ENCODE peak calls at places on chromosomes 16 and 17, in seven cellular contexts. One of them, this sample, is unnamed. For H3K4me1 and H3K9me3, the result is how much of the 10 kb centered on the place peaks cover.

GRCh38 chr17:17414316-17414937 is 62.4 kb upstream of the MED9 start:
- DNase-seq in HCT116: no peak
- DNase-seq in esophagus squamous epithelium: no peak
- DNase-seq in mammary epithelial cell: peak
- DNase-seq in mucosa of descending colon: no peak
- DNase-seq in hepatocyte: no peak
- DNase-seq in right cardiac atrium: no peak
- DNase-seq in this sample: peak

GRCh38 chr17:78600181-78600651 is 23.0 kb upstream of the DNAH17 start:
- DNase-seq in HCT116: no peak
- DNase-seq in esophagus squamous epithelium: no peak
- DNase-seq in mammary epithelial cell: no peak
- DNase-seq in mucosa of descending colon: no peak
- DNase-seq in hepatocyte: no peak
- DNase-seq in right cardiac atrium: no peak
- DNase-seq in this sample: no peak

GRCh38 chr17:77432791-77433190 is 292.0 kb downstream of the SEC14L1 start:
- DNase-seq in HCT116: no peak
- DNase-seq in esophagus squamous epithelium: no peak
- DNase-seq in mammary epithelial cell: no peak
- DNase-seq in mucosa of descending colon: no peak
- DNase-seq in hepatocyte: no peak
- DNase-seq in right cardiac atrium: no peak
- DNase-seq in this sample: no peak

GRCh38 chr17:56593073-56593740 is at the start of gene NOG:
- DNase-seq in HCT116: no peak
- DNase-seq in esophagus squamous epithelium: no peak
- DNase-seq in mammary epithelial cell: peak
- DNase-seq in mucosa of descending colon: no peak
- DNase-seq in hepatocyte: peak
- DNase-seq in right cardiac atrium: peak
- DNase-seq in this sample: peak

GRCh38 chr16:48720266-48720665 is 110.3 kb upstream of the N4BP1 start:
- DNase-seq in HCT116: no peak
- DNase-seq in esophagus squamous epithelium: no peak
- DNase-seq in mammary epithelial cell: peak
- DNase-seq in mucosa of descending colon: no peak
- DNase-seq in hepatocyte: peak
- DNase-seq in right cardiac atrium: no peak
- DNase-seq in this sample: peak

GRCh38 chr17:29645516-29646051 is 22.9 kb upstream of the CORO6 start:
- DNase-seq in HCT116: no peak
- DNase-seq in esophagus squamous epithelium: no peak
- DNase-seq in mammary epithelial cell: peak
- DNase-seq in mucosa of descending colon: peak
- DNase-seq in hepatocyte: peak
- DNase-seq in right cardiac atrium: peak
- DNase-seq in this sample: no peak

GRCh38 chr17:8163978-8164814 is 1.4 kb upstream of the VAMP2 start:
- DNase-seq in HCT116: no peak
- DNase-seq in esophagus squamous epithelium: no peak
- DNase-seq in mammary epithelial cell: no peak
- DNase-seq in mucosa of descending colon: peak
- DNase-seq in hepatocyte: peak
- DNase-seq in right cardiac atrium: peak
- DNase-seq in this sample: peak

GRCh38 chr16:709651-710499 is 4.3 kb upstream of the FBXL16 start:
- DNase-seq in HCT116: no peak
- DNase-seq in esophagus squamous epithelium: no peak
- DNase-seq in mammary epithelial cell: no peak
- DNase-seq in mucosa of descending colon: no peak
- DNase-seq in hepatocyte: peak
- DNase-seq in right cardiac atrium: no peak
- DNase-seq in this sample: peak

GRCh38 chr17:9878791-9879525 is 26.1 kb downstream of the RCVRN start:
- DNase-seq in HCT116: no peak
- DNase-seq in esophagus squamous epithelium: no peak
- DNase-seq in mammary epithelial cell: no peak
- DNase-seq in mucosa of descending colon: no peak
- DNase-seq in hepatocyte: no peak
- DNase-seq in right cardiac atrium: no peak
- DNase-seq in this sample: no peak

GRCh38 chr16:47779201-47780016 is 318.3 kb downstream of the PHKB start:
- DNase-seq in HCT116: no peak
- DNase-seq in esophagus squamous epithelium: no peak
- DNase-seq in mammary epithelial cell: no peak
- DNase-seq in mucosa of descending colon: peak
- DNase-seq in hepatocyte: no peak
- DNase-seq in right cardiac atrium: peak
- DNase-seq in this sample: no peak

GRCh38 chr17:79042421-79043190 is 18.6 kb downstream of the C1QTNF1 start:
- DNase-seq in HCT116: peak
- DNase-seq in esophagus squamous epithelium: no peak
- DNase-seq in mammary epithelial cell: peak
- DNase-seq in mucosa of descending colon: peak
- DNase-seq in hepatocyte: no peak
- DNase-seq in right cardiac atrium: peak
- DNase-seq in this sample: peak

GRCh38 chr17:5027921-5028320 is 7.3 kb downstream of the SLC52A1 start:
- DNase-seq in HCT116: no peak
- DNase-seq in esophagus squamous epithelium: no peak
- DNase-seq in mammary epithelial cell: no peak
- DNase-seq in mucosa of descending colon: no peak
- DNase-seq in hepatocyte: no peak
- DNase-seq in right cardiac atrium: no peak
- DNase-seq in this sample: no peak

GRCh38 chr17:63274156-63274555 is 171.9 kb downstream of the CYB561 start:
- DNase-seq in HCT116: peak
- DNase-seq in esophagus squamous epithelium: no peak
- DNase-seq in mammary epithelial cell: no peak
- DNase-seq in mucosa of descending colon: no peak
- DNase-seq in hepatocyte: no peak
- DNase-seq in right cardiac atrium: no peak
- DNase-seq in this sample: peak

GRCh38 chr16:22077700-22078313 is 14.5 kb upstream of the VWA3A start:
- DNase-seq in HCT116: peak
- DNase-seq in esophagus squamous epithelium: no peak
- DNase-seq in mammary epithelial cell: peak
- DNase-seq in mucosa of descending colon: peak
- DNase-seq in hepatocyte: peak
- DNase-seq in right cardiac atrium: peak
- DNase-seq in this sample: peak

GRCh38 chr17:64632606-64633005 is 29.5 kb downstream of the SMURF2 start:
- DNase-seq in HCT116: no peak
- DNase-seq in esophagus squamous epithelium: no peak
- DNase-seq in mammary epithelial cell: no peak
- DNase-seq in mucosa of descending colon: no peak
- DNase-seq in hepatocyte: no peak
- DNase-seq in right cardiac atrium: no peak
- DNase-seq in this sample: no peak

GRCh38 chr17:27319536-27320221 is 25.8 kb downstream of the WSB1 start:
- DNase-seq in HCT116: no peak
- DNase-seq in esophagus squamous epithelium: no peak
- DNase-seq in mammary epithelial cell: no peak
- DNase-seq in mucosa of descending colon: peak
- DNase-seq in hepatocyte: peak
- DNase-seq in right cardiac atrium: peak
- DNase-seq in this sample: peak

GRCh38 chr16:74230126-74230525 is 66.5 kb upstream of the PSMD7 start:
- DNase-seq in HCT116: no peak
- DNase-seq in esophagus squamous epithelium: no peak
- DNase-seq in mammary epithelial cell: no peak
- DNase-seq in mucosa of descending colon: no peak
- DNase-seq in hepatocyte: no peak
- DNase-seq in right cardiac atrium: no peak
- DNase-seq in this sample: no peak

GRCh38 chr17:72117748-72118587 is 2.9 kb upstream of the SOX9 start:
- DNase-seq in HCT116: no peak
- DNase-seq in esophagus squamous epithelium: no peak
- DNase-seq in mammary epithelial cell: peak
- DNase-seq in mucosa of descending colon: peak
- DNase-seq in hepatocyte: no peak
- DNase-seq in right cardiac atrium: peak
- DNase-seq in this sample: no peak

GRCh38 chr17:71107136-71107535 is 937.8 kb downstream of the KCNJ2 start:
- DNase-seq in HCT116: no peak
- DNase-seq in esophagus squamous epithelium: no peak
- DNase-seq in mammary epithelial cell: no peak
- DNase-seq in mucosa of descending colon: no peak
- DNase-seq in hepatocyte: no peak
- DNase-seq in right cardiac atrium: no peak
- DNase-seq in this sample: no peak

GRCh38 chr17:82108038-82108998 is 10.3 kb upstream of the FASN start:
- DNase-seq in HCT116: no peak
- DNase-seq in esophagus squamous epithelium: no peak
- DNase-seq in mammary epithelial cell: no peak
- DNase-seq in mucosa of descending colon: no peak
- DNase-seq in hepatocyte: peak
- DNase-seq in right cardiac atrium: peak
- DNase-seq in this sample: peak

GRCh38 chr16:67673712-67674580 is 7.3 kb downstream of the C16orf86 start:
- DNase-seq in HCT116: no peak
- DNase-seq in esophagus squamous epithelium: no peak
- DNase-seq in mammary epithelial cell: no peak
- DNase-seq in mucosa of descending colon: peak
- DNase-seq in hepatocyte: no peak
- DNase-seq in right cardiac atrium: peak
- DNase-seq in this sample: no peak

GRCh38 chr16:18072161-18072560 is 264.4 kb downstream of the NPIPA8 start:
- DNase-seq in HCT116: no peak
- DNase-seq in esophagus squamous epithelium: no peak
- DNase-seq in mammary epithelial cell: no peak
- DNase-seq in mucosa of descending colon: no peak
- DNase-seq in hepatocyte: no peak
- DNase-seq in right cardiac atrium: no peak
- DNase-seq in this sample: no peak

GRCh38 chr16:3949946-3950342 is 69.4 kb upstream of the CREBBP start:
- DNase-seq in HCT116: no peak
- DNase-seq in esophagus squamous epithelium: no peak
- DNase-seq in mammary epithelial cell: no peak
- DNase-seq in mucosa of descending colon: no peak
- DNase-seq in hepatocyte: no peak
- DNase-seq in right cardiac atrium: peak
- DNase-seq in this sample: no peak
- H3K4me3 ChIP-seq in HCT116: no peak
- H3K4me3 ChIP-seq in esophagus squamous epithelium: no peak
- H3K4me3 ChIP-seq in mammary epithelial cell: no peak
- H3K4me3 ChIP-seq in mucosa of descending colon: no peak
- H3K4me3 ChIP-seq in hepatocyte: no peak
- H3K4me3 ChIP-seq in right cardiac atrium: no peak
- H3K4me3 ChIP-seq in this sample: peak

DNA sequence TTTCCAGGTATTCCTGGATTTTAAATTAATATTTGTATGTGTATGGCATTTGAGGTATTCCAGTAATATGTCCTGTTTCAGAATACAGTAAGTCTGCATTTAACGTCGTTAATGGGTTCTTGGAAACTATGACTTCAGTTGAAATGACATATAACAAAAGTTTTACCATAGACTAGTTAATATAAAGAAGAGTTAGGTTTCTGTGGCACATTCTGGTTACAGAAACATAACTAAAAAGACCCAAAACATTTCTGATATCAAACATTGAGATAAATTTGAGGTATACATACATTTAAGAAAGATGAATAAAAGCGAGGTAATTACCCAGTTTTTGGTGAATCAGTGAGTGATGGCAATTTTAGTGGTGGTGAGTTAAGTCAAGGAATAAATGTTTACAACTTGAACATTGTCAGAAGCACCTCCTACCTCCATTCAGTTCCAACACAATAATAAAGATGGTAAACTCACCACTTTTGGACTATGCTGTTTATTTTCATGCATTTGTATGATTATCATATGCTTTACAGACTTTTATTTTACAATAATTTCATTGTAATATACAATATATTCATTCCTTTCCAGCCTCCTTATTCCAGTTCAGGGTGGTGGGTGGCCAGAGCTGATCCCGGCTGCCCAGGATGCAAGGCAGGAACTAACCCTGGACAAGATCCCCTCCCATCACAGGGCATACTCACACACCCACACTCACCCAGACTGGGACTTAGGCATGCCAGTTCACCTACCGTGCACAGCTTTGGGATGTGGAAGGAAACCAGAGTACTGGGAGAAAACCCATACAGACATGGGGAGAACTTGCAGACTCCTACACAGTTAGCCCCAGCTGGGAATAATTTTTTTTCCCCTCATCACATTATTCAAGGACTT is 9.7 kb downstream of the LUC7L3 start:
- DNase-seq in HCT116: no peak
- DNase-seq in esophagus squamous epithelium: no peak
- DNase-seq in mammary epithelial cell: no peak
- DNase-seq in mucosa of descending colon: no peak
- DNase-seq in hepatocyte: no peak
- DNase-seq in right cardiac atrium: no peak
- DNase-seq in this sample: no peak
- H3K4me1 ChIP-seq in HCT116: under half
- H3K4me1 ChIP-seq in esophagus squamous epithelium: under half
- H3K4me1 ChIP-seq in mammary epithelial cell: under half
- H3K4me1 ChIP-seq in mucosa of descending colon: half or more
- H3K4me1 ChIP-seq in hepatocyte: under half
- H3K4me1 ChIP-seq in right cardiac atrium: under half
- H3K4me1 ChIP-seq in this sample: under half

DNA sequence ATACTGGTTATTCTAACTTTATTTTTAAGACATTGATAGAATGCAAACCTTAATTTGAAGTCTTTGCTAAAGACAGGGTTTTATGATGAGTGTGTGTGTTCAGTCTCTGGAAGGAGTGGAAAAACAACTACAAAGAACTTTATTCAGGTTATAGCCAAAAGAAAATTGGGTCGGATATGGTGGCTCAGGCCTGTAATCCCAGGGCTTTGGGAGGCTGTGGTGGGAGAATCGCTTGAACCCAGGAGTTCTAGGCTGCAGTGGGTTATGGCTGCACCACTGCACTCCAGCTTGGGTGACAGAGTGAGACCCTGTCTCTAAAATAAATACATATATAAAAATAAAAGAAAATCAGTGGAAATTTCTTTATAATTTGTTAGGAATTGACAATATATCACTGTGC is 581.5 kb upstream of the CA10 start:
- DNase-seq in HCT116: no peak
- DNase-seq in esophagus squamous epithelium: no peak
- DNase-seq in mammary epithelial cell: no peak
- DNase-seq in mucosa of descending colon: no peak
- DNase-seq in hepatocyte: no peak
- DNase-seq in right cardiac atrium: no peak
- DNase-seq in this sample: peak
- H3K9me3 ChIP-seq in HCT116: under half
- H3K9me3 ChIP-seq in esophagus squamous epithelium: under half
- H3K9me3 ChIP-seq in mammary epithelial cell: under half
- H3K9me3 ChIP-seq in mucosa of descending colon: under half
- H3K9me3 ChIP-seq in hepatocyte: under half
- H3K9me3 ChIP-seq in right cardiac atrium: under half
- H3K9me3 ChIP-seq in this sample: under half

DNA sequence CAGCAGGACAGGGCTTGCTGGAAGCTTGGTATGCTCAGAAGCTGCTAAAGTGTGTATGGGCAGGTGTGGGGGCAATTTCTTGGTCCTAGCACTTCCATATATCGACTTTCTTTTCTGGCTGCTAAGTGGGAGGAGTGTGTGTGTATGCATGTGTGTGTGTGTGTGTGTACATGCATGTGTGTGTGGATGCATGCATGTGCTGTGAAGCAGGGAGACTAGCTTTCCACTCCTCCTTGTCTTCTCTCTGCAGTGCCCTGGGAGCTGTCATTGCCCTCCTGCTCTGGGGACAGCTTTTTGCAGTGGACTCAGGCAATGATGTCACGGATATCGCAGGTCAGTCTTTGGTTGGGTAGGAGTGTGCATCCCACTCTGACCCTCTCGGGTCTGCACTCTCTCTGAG is 1.6 kb downstream of the HP start:
- DNase-seq in HCT116: no peak
- DNase-seq in esophagus squamous epithelium: no peak
- DNase-seq in mammary epithelial cell: no peak
- DNase-seq in mucosa of descending colon: no peak
- DNase-seq in hepatocyte: no peak
- DNase-seq in right cardiac atrium: no peak
- DNase-seq in this sample: no peak
- H3K4me3 ChIP-seq in HCT116: no peak
- H3K4me3 ChIP-seq in esophagus squamous epithelium: no peak
- H3K4me3 ChIP-seq in mammary epithelial cell: no peak
- H3K4me3 ChIP-seq in mucosa of descending colon: no peak
- H3K4me3 ChIP-seq in hepatocyte: no peak
- H3K4me3 ChIP-seq in right cardiac atrium: no peak
- H3K4me3 ChIP-seq in this sample: no peak

This sample was measured in SJCRH30.